ENCODE peak calls at places on chromosomes 6 and 20, in seven cellular contexts. N is heart left ventricle, O is neural progenitor cell, X is heart right ventricle, B is H1, A is stomach, Q is ovary. Y is an unnamed sample.

GRCh38 chr6:94341173-94341572 is 921.8 kb upstream of the EPHA7 start:
- DNase-seq in N (no peak), O (peak; percentile 54), X (no peak), B (no peak), A (no peak), Q (no peak), Y (no peak)

GRCh38 chr20:46562373-46563169 is 12.1 kb upstream of the OCSTAMP start:
- DNase-seq in N (peak; percentile 62), O (peak; percentile 77), X (peak; percentile 74), B (peak; percentile 90), A (peak; percentile 76), Q (peak; percentile 72), Y (peak; percentile 76)

GRCh38 chr6:148628251-148628650 is 118.6 kb upstream of the UST start:
- DNase-seq in N (no peak), O (peak; percentile 12), X (no peak), B (no peak), A (no peak), Q (no peak), Y (no peak)

GRCh38 chr6:32406857-32407256 is at the start of gene BTNL2:
- DNase-seq in N (no peak), O (no peak), X (no peak), B (no peak), A (no peak), Q (no peak), Y (no peak)

GRCh38 chr6:163985710-163986109 is 571.2 kb downstream of the QKI start:
- DNase-seq in N (no peak), O (no peak), X (no peak), B (no peak), A (no peak), Q (no peak), Y (no peak)

GRCh38 chr6:163356324-163356723 is 58.2 kb upstream of the QKI start:
- DNase-seq in N (peak; percentile 58), O (peak; percentile 21), X (peak; percentile 50), B (no peak), A (no peak), Q (no peak), Y (no peak)

GRCh38 chr20:33160681-33161080 is 7.3 kb upstream of the BPIFA2 start:
- DNase-seq in N (no peak), O (no peak), X (no peak), B (peak; percentile 1), A (no peak), Q (no peak), Y (no peak)

GRCh38 chr6:169249057-169249456 is 4.6 kb downstream of the THBS2 start:
- DNase-seq in N (peak; percentile 14), O (no peak), X (no peak), B (no peak), A (peak; percentile 21), Q (no peak), Y (no peak)

GRCh38 chr6:153170511-153170910 is 39.4 kb upstream of the RGS17 start:
- DNase-seq in N (no peak), O (no peak), X (no peak), B (no peak), A (no peak), Q (no peak), Y (no peak)

GRCh38 chr6:52390361-52390727 is 28.4 kb downstream of the PAQR8 start:
- DNase-seq in N (no peak), O (no peak), X (no peak), B (no peak), A (no peak), Q (no peak), Y (no peak)

GRCh38 chr20:61599061-61599930 is 347.2 kb downstream of the CDH4 start:
- DNase-seq in N (no peak), O (peak; percentile 42), X (no peak), B (peak; percentile 82), A (no peak), Q (no peak), Y (no peak)

GRCh38 chr20:51772236-51772635 is 4.0 kb upstream of the ATP9A start:
- DNase-seq in N (no peak), O (no peak), X (no peak), B (no peak), A (no peak), Q (no peak), Y (no peak)

GRCh38 chr6:130681028-130681427 is 146.2 kb upstream of the SMLR1 start:
- DNase-seq in N (no peak), O (no peak), X (no peak), B (no peak), A (no peak), Q (no peak), Y (no peak)

GRCh38 chr20:21017381-21018085 is 88.6 kb downstream of the LINC00237 start:
- DNase-seq in N (no peak), O (no peak), X (no peak), B (no peak), A (no peak), Q (no peak), Y (no peak)

GRCh38 chr20:46791722-46792416 is 82.4 kb downstream of the SLC2A10 start:
- DNase-seq in N (no peak), O (no peak), X (no peak), B (no peak), A (no peak), Q (no peak), Y (no peak)

GRCh38 chr20:25654487-25654886 is 30.7 kb upstream of the NANP start:
- DNase-seq in N (no peak), O (no peak), X (no peak), B (no peak), A (no peak), Q (no peak), Y (no peak)

GRCh38 chr20:17579369-17580039 is 9.6 kb downstream of the DSTN start:
- DNase-seq in N (no peak), O (no peak), X (no peak), B (no peak), A (no peak), Q (no peak), Y (no peak)

GRCh38 chr6:36840471-36841461 is 1.5 kb upstream of the CPNE5 start:
- DNase-seq in N (peak; percentile 46), O (peak; percentile 55), X (no peak), B (peak; percentile 79), A (no peak), Q (no peak), Y (no peak)

GRCh38 chr6:44192428-44193041 is 24.2 kb upstream of the MYMX start:
- DNase-seq in N (no peak), O (peak; percentile 25), X (no peak), B (no peak), A (no peak), Q (no peak), Y (no peak)

GRCh38 chr6:108627692-108628565 is 67.2 kb downstream of the FOXO3 start:
- DNase-seq in N (no peak), O (no peak), X (no peak), B (no peak), A (no peak), Q (no peak), Y (no peak)

GRCh38 chr6:142902636-142903053 is 42.3 kb downstream of the HIVEP2 start:
- DNase-seq in N (peak; percentile 46), O (no peak), X (peak; percentile 48), B (no peak), A (peak; percentile 61), Q (peak; percentile 57), Y (peak; percentile 35)

GRCh38 chr6:82957171-82957894 is 108.3 kb downstream of the UBE3D start:
- DNase-seq in N (no peak), O (no peak), X (no peak), B (no peak), A (no peak), Q (no peak), Y (no peak)
- H3K4me1 ChIP-seq in N (peaks cover 16% of the 10 kb centered on the region), O (peaks cover 42% of the 10 kb centered on the region), X (peaks cover 7% of the 10 kb centered on the region), B (peaks cover 8% of the 10 kb centered on the region), A (no peaks in the 10 kb centered on the region), Q (no peaks in the 10 kb centered on the region), Y (no peaks in the 10 kb centered on the region)

DNA sequence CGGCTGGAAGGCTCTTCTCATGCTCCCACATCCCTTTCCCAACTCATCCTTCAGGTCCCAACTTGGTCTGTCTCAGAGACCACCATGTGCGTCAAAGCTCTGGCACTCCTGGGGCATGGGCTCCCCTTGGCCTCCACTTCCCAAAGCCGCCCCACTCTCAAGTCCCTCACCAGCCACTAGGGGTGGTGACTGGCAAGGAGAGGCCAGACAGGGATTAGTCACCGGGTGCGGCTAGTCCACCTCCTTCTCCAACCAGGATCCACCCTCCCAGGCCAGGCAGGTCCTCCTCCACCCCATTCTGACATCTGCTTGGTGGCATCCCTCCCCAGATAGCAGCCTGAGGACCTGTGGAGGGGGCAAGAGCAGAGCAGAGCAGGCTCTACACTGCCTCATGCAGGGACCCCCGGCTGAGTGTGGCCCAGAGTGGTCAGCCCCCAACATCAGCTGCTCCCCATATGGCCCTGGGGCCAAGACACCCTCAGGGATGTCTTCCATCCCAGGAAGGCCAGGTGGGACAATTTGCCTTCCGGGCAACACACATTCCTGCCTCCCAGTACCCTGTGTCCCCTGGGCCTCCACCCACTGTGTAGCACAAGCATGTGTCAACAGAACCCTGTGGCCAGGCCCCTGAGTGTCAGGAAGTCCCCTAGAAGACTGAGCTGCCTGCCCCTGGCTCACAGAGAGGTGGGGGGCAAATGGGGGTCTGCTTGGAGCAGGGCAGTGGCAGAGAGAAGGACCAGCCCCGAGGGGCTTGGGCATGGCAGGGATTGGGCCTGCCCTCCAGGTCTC is 29.2 kb downstream of the YTHDF1 start:
- DNase-seq in N (no peak), O (no peak), X (no peak), B (no peak), A (peak; percentile 40), Q (no peak), Y (no peak)
- TF ChIP-seq CTCF in N (no peak), O (no peak), X (no peak), B (peak; percentile 29), A (no peak), Q (no peak), Y (no peak)

DNA sequence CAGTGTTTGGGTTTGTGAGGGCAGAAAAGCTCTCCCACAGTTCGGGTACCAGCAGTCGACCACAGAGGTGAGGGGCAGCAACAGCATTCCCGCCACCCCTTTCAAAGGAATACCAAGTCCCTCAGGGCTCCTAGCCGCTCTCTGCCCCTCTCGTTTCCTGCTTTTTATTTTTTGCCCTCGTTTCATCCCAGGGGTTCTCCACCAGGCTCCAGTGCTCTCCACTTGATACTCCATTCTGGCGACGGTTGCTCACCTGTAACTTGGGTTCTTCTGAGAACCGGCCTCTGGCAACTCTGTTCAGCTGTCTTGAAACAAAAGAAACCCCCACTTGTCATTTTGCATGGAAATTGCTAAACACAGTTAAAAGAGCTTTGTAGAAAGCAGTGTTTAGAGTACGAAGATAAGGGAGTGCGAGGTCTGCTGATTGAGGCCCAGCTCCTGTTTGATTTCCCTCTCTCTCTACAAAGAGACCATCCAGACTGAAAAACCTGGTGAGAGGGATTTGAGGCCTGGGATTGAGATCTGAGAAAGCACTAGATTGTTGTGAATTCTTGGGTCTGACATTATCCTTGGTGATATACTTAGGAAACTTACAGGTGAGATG is 28.7 kb downstream of the IGF2R start:
- DNase-seq in N (no peak), O (no peak), X (no peak), B (no peak), A (no peak), Q (no peak), Y (no peak)
- H3K4me1 ChIP-seq in N (peaks cover 22% of the 10 kb centered on the region), O (no peaks in the 10 kb centered on the region), X (peaks cover 6% of the 10 kb centered on the region), B (peaks cover 8% of the 10 kb centered on the region), A (peaks cover 10% of the 10 kb centered on the region), Q (no peaks in the 10 kb centered on the region), Y (no peaks in the 10 kb centered on the region)

DNA sequence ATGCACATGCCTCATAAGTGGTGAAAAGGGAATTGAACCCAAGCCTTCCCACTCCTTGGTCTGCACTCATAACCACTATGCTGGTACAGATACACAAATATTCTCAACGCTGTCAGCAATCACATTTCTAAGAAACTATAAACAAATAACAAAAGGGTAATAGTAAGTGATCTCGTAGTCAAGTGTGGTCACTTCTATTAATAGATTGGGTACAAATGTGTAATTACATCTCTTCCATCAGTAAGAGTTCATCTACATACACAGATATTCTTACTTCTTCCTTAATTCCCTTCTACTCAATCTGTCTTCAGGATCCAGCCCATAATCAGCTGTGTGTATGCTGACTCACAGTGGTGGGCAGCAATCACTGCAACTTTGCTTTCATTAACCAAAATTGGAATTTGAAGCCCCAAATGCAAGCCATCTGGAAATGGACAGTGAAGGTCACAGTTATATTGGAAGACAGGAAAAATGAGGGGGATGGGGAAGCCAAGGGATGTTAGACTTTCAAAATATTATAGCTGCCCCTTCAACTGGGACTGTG is 6.7 kb downstream of the PRSS35 start:
- DNase-seq in N (no peak), O (peak; percentile 29), X (no peak), B (no peak), A (no peak), Q (no peak), Y (no peak)
- TF ChIP-seq CTCF in N (peak; percentile 8), O (peak; percentile 49), X (no peak), B (peak; percentile 53), A (no peak), Q (no peak), Y (no peak)